ENCODE peak calls at places on chromosomes 13 and 19, in five cellular contexts. O is SK-N-SH, B is endothelial cell of umbilical vein, X is GM23338, A is PC-9. U is an unnamed sample.

GRCh38 chr13:51444922-51445321 is 7.9 kb downstream of the INTS6 start:
- DNase-seq in O (peak; percentile 29), B (peak; percentile 11), X (peak; percentile 52), A (no peak), U (no peak)

GRCh38 chr13:101209206-101209893 is 207.0 kb downstream of the NALCN start:
- DNase-seq in O (no peak), B (peak; percentile 10), X (no peak), A (no peak), U (no peak)

GRCh38 chr13:102235689-102236088 is 166.2 kb downstream of the FGF14 start:
- DNase-seq in O (no peak), B (no peak), X (no peak), A (no peak), U (no peak)

GRCh38 chr13:28628250-28628649 is 30.7 kb upstream of the POMP start:
- DNase-seq in O (no peak), B (no peak), X (no peak), A (no peak), U (no peak)

GRCh38 chr13:113207890-113208423 is 512 bp downstream of the PCID2 start:
- DNase-seq in O (no peak), B (peak; percentile 70), X (peak; percentile 70), A (peak; percentile 39), U (peak; percentile 75)

GRCh38 chr13:44470623-44471562 is 97.3 kb downstream of the SERP2 start:
- DNase-seq in O (no peak), B (peak; percentile 46), X (peak; percentile 44), A (no peak), U (peak; percentile 41)

GRCh38 chr19:35458192-35458591 is 10.1 kb downstream of the FFAR2 start:
- DNase-seq in O (no peak), B (no peak), X (no peak), A (no peak), U (no peak)

GRCh38 chr19:2290441-2291184 is 8.6 kb upstream of the PEAK3 start:
- DNase-seq in O (no peak), B (no peak), X (peak; percentile 65), A (no peak), U (no peak)

GRCh38 chr13:75738841-75739240 is 102.7 kb downstream of the LMO7 start:
- DNase-seq in O (no peak), B (no peak), X (no peak), A (no peak), U (no peak)

DNA sequence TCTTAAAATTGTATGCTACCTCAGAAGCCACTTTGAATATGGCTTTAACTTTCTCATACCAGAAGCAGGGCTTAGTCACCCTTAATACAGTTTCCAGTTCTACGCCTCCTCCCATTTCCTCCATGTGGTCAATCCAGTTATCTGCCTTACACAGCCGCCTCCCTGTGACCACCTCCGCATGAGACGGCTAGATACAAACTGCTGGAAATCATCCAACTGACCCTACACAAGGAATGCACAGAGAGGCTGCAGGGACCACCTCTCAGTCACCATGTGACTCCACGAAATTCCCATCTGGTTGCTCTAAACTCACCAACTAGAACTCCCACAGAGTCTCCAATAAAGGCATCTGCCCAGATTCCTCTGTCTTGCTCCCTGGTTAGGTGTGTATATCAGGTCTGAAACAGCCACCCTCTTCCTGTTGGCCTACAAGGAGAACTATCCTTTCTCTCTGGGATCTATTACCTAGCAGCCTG is 6.8 kb downstream of the ZNF564 start:
- DNase-seq in O (no peak), B (peak; percentile 76), X (no peak), A (no peak), U (no peak)
- H3K79me2 ChIP-seq in O (peaks cover 96% of the 10 kb centered on the region), B (peaks cover 23% of the 10 kb centered on the region), X (peaks cover 80% of the 10 kb centered on the region), A (peaks cover 66% of the 10 kb centered on the region), U (peaks cover 90% of the 10 kb centered on the region)

GRCh38 chr19:953501-954271 is 27.9 kb downstream of the ARID3A start:
- DNase-seq in O (no peak), B (no peak), X (peak; percentile 69), A (no peak), U (peak; percentile 16)
- H3K4me2 ChIP-seq in O (no peak overlapping the region), B (no peak overlapping the region), X (peak overlapping the region; percentile 82), A (peak overlapping the region; percentile 90), U (peak overlapping the region; percentile 88)

DNA sequence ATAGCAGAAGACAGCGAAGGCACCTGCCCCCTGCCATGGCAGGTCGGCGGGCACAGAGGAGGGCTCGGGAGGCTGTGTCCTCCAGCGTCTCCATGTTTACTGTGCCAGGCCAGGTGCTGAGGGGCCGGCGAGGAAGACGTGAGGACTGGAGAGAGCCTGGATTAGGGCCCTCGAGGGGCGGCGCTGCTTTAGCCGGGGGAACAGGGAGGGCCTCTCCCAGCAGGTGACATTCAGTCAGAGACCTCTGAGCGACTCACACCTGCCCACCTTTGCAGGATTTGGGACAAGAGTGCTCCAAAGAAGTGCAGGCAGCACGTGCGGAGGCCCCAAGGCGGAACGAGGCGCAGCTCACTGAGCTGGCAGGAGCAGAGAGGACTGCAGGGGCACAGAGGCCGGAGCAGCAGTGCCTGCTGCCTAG is 17.6 kb downstream of the KDM4B start:
- DNase-seq in O (no peak), B (no peak), X (no peak), A (no peak), U (no peak)
- H3K79me2 ChIP-seq in O (peaks cover 98% of the 10 kb centered on the region), B (peaks cover 44% of the 10 kb centered on the region), X (peaks cover 94% of the 10 kb centered on the region), A (no peaks in the 10 kb centered on the region), U (peaks cover 98% of the 10 kb centered on the region)

GRCh38 chr13:104296301-104296700 is 1230.1 kb upstream of the SLC10A2 start:
- DNase-seq in O (no peak), B (no peak), X (no peak), A (no peak), U (no peak)
- H3K4me2 ChIP-seq in O (no peak overlapping the region), B (no peak overlapping the region), X (no peak overlapping the region), A (no peak overlapping the region), U (no peak overlapping the region)

DNA sequence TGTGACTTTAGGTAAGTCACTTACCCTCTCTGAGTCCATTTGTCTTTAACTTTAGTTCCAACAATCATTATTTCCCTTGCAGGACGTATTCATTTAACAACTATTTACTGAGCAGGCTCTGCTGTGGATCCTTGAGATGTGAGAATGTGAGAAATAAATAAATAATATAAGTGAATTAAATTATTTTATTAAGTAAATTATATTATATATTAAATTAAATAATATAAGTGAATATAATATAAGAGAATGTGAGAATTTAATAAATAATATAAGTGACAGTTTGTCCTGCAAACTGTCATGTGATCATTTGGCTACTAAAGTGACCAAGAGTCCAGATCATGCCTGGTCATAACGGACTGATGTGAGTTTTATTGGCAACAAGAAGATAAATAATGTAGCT is 598 bp downstream of the OR2Z1 start:
- DNase-seq in O (no peak), B (no peak), X (no peak), A (no peak), U (no peak)
- H3K79me2 ChIP-seq in O (no peaks in the 10 kb centered on the region), B (no peaks in the 10 kb centered on the region), X (no peaks in the 10 kb centered on the region), A (no peaks in the 10 kb centered on the region), U (no peaks in the 10 kb centered on the region)

DNA sequence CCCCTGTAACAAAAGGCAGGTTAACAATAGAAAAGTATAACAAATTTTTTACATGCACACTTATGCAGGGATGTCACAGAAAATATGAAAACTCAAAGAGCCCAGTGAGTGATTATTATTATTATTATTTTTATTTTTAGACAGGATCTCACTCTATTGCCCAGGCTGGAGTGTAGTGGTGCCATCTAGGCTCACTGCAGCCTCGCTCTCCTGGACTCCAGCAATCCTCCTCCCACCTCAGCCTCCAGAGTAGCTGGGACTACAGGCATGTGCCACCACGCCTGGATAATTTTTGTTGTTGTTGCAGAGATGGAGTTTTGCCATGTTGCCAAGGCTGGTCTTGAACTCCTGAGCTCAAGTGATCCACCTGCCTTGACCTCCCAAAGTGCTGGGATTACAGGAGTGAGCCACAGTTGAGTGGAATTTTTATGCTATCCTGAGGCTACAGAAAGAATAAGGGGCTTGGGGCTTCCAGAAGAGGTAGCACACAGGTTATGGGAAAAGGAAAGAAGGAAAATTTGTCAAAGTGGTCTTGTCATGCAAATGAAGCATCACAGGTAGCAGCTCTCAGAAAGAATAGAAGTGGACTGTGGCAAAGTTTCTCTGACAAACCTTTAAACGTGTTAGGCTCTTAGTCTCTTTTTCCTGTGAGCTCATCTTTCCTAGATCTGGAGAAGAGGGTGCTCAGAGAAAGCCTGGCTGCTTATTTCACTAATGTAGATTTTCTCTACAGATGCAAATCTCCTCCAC is 87.7 kb upstream of the LSM14A start:
- DNase-seq in O (no peak), B (no peak), X (peak; percentile 52), A (no peak), U (no peak)
- H3K4me2 ChIP-seq in O (no peak overlapping the region), B (no peak overlapping the region), X (peak overlapping the region; percentile 36), A (no peak overlapping the region), U (no peak overlapping the region)

DNA sequence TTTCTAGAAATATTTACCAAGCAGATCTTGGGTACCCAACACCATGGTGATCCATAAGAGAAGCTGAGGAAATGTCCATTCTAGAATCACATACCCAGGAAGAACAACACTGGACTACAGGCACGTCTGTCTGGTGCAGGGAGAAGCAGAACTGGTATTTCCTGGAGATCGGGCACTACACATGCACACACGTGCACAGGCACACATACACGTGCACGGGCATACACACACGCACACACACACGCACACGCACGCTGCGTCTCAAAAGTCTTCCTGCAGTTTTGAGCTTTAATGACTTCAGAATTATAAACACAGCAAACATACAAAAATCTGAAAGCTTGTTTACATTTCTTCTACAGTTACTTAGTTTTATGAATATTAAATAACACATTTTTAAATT is 189.8 kb downstream of the DCLK1 start:
- DNase-seq in O (no peak), B (no peak), X (no peak), A (no peak), U (no peak)
- H3K79me2 ChIP-seq in O (no peaks in the 10 kb centered on the region), B (no peaks in the 10 kb centered on the region), X (no peaks in the 10 kb centered on the region), A (no peaks in the 10 kb centered on the region), U (no peaks in the 10 kb centered on the region)

GRCh38 chr19:8393192-8393870 is 3.2 kb downstream of the RAB11B start:
- DNase-seq in O (no peak), B (no peak), X (no peak), A (no peak), U (no peak)

GRCh38 chr19:8393871-8394250 is 3.7 kb downstream of the RAB11B start:
- DNase-seq in O (no peak), B (no peak), X (no peak), A (no peak), U (no peak)

GRCh38 chr19:8391274-8392016 is 1.3 kb downstream of the RAB11B start:
- DNase-seq in O (no peak), B (no peak), X (no peak), A (no peak), U (no peak)

GRCh38 chr19:8390617-8390981 is 439 bp downstream of the RAB11B start:
- DNase-seq in O (peak; percentile 96), B (peak; percentile 96), X (peak; percentile 97), A (peak; percentile 95), U (peak; percentile 97)

GRCh38 chr19:8392017-8392591 is 1.9 kb downstream of the RAB11B start:
- DNase-seq in O (peak; percentile 57), B (peak; percentile 63), X (no peak), A (no peak), U (peak; percentile 43)
- H3K4me2 ChIP-seq in O (peak overlapping the region; percentile 94), B (peak overlapping the region; percentile 13), X (no peak overlapping the region), A (no peak overlapping the region), U (peak overlapping the region; percentile 60)